ENCODE peak calls at places on chromosomes 5 and 9, in eight cellular contexts. L is caudate nucleus; U is SJSA1; A is stimulated activated CD8-positive, alpha-beta memory T cell treated with anti-CD3 and anti-CD28 coated beads, Interleukin-2, amount 100 ng/mL, for 48 hours; W is activated CD4-positive, alpha-beta T cell treated with anti-CD3 and anti-CD28 coated beads, Interleukin-2, amount 10 ng/mL, durations not matched to agents 7 days and 5 days; Z is left cardiac atrium; B is neural crest cell; X is neuronal stem cell. Q is an unnamed sample.
A peak's percentile ranks its signal among the peaks of the same experiment; 100 is the strongest.

GRCh38 chr9:3043369-3043768 is 199.5 kb upstream of the PUM3 start:
- DNase-seq in X (no peak), A (no peak), L (no peak), U (peak; percentile 51), B (no peak), W (no peak), Z (no peak), Q (no peak)

GRCh38 chr9:104984121-104984520 is 56.2 kb upstream of the ABCA1 start:
- DNase-seq in U (no peak), B (no peak), X (no peak), L (no peak), A (no peak), Z (no peak), W (no peak), Q (no peak)

GRCh38 chr5:143662020-143662419 is 149.9 kb upstream of the HMHB1 start:
- DNase-seq in L (no peak), B (no peak), Z (no peak), A (no peak), W (no peak), U (no peak), X (no peak), Q (no peak)

GRCh38 chr5:73519531-73520283 is 21.5 kb downstream of the BTF3 start:
- DNase-seq in Z (peak; percentile 44), X (peak; percentile 76), U (peak; percentile 69), L (peak; percentile 28), B (peak; percentile 63), A (peak; percentile 29), W (peak; percentile 81), Q (peak; percentile 81)

GRCh38 chr5:43203373-43203772 is 11.3 kb downstream of the NIM1K start:
- DNase-seq in U (no peak), W (no peak), B (no peak), L (no peak), Z (no peak), A (no peak), X (no peak), Q (no peak)

GRCh38 chr9:12681620-12682019 is 11.6 kb upstream of the TYRP1 start:
- DNase-seq in Z (no peak), B (no peak), X (no peak), L (no peak), U (no peak), A (no peak), W (no peak), Q (no peak)

GRCh38 chr9:137277329-137278041 is at the start of gene TOR4A:
- DNase-seq in X (no peak), W (peak; percentile 42), B (no peak), U (peak; percentile 58), L (no peak), Z (peak; percentile 94), A (no peak), Q (peak; percentile 66)

GRCh38 chr5:3599283-3600105 is 3.9 kb downstream of the IRX1 start:
- DNase-seq in X (no peak), L (no peak), W (no peak), U (no peak), A (no peak), Z (no peak), B (no peak), Q (no peak)

GRCh38 chr5:152271420-152271819 is 133.7 kb downstream of the NMUR2 start:
- DNase-seq in X (peak; percentile 12), B (no peak), L (no peak), U (peak; percentile 14), W (no peak), Z (no peak), A (no peak), Q (no peak)

GRCh38 chr5:9617191-9617590 is 13.0 kb downstream of the TAS2R1 start:
- DNase-seq in L (no peak), X (no peak), U (no peak), A (no peak), B (no peak), W (no peak), Z (no peak), Q (no peak)

GRCh38 chr5:143550985-143551630 is 147.6 kb upstream of the NR3C1 start:
- DNase-seq in W (no peak), B (no peak), A (no peak), Z (no peak), X (no peak), U (no peak), L (no peak), Q (no peak)

GRCh38 chr5:27217977-27218376 is 179.6 kb upstream of the CDH9 start:
- DNase-seq in U (no peak), W (no peak), A (no peak), Z (no peak), L (no peak), X (no peak), B (no peak), Q (no peak)

GRCh38 chr9:79129865-79130480 is 441.8 kb upstream of the TLE4 start:
- DNase-seq in L (peak; percentile 10), Z (peak; percentile 26), A (no peak), W (peak; percentile 11), U (peak; percentile 57), B (peak; percentile 70), X (peak; percentile 27), Q (peak; percentile 49)

GRCh38 chr5:55994998-55995914 is 493 bp upstream of the IL6ST start:
- DNase-seq in U (peak; percentile 97), X (peak; percentile 97), W (peak; percentile 96), B (peak; percentile 94), L (peak; percentile 97), Z (peak; percentile 99), A (peak; percentile 99), Q (peak; percentile 97)

GRCh38 chr9:132348676-132349075 is 6.1 kb downstream of the SETX start:
- DNase-seq in L (no peak), U (no peak), B (no peak), Z (no peak), W (no peak), X (no peak), A (no peak), Q (no peak)

GRCh38 chr5:107743357-107744000 is 72.7 kb upstream of the EFNA5 start:
- DNase-seq in A (no peak), B (no peak), W (no peak), X (no peak), U (peak; percentile 8), L (no peak), Z (no peak), Q (no peak)

GRCh38 chr9:121652037-121652837 is 803 bp downstream of the DAB2IP start:
- DNase-seq in B (no peak), W (no peak), A (no peak), Z (peak; percentile 76), L (no peak), U (no peak), X (no peak), Q (no peak)

GRCh38 chr9:134275379-134275778 is 50.9 kb upstream of the RXRA start:
- DNase-seq in Z (no peak), U (no peak), L (no peak), B (no peak), A (no peak), W (no peak), X (no peak), Q (no peak)

GRCh38 chr9:108272350-108272899 is 583.4 kb downstream of the ACTL7B start:
- DNase-seq in U (peak; percentile 37), L (peak; percentile 15), Z (peak; percentile 59), W (no peak), A (no peak), X (no peak), B (no peak), Q (no peak)

GRCh38 chr9:98253563-98253962 is 1.9 kb downstream of the TBC1D2 start:
- DNase-seq in W (no peak), X (no peak), Z (no peak), U (no peak), A (no peak), L (no peak), B (no peak), Q (no peak)

GRCh38 chr5:77145666-77146065 is 58.6 kb upstream of the ZBED3 start:
- DNase-seq in A (no peak), W (no peak), B (no peak), X (no peak), U (no peak), L (no peak), Z (no peak), Q (no peak)

GRCh38 chr5:159022178-159022556 is 77.5 kb downstream of the EBF1 start:
- DNase-seq in L (no peak), Z (peak; percentile 65), B (peak; percentile 25), A (no peak), X (no peak), U (no peak), W (no peak), Q (no peak)

GRCh38 chr9:29212590-29213373 is 1639.5 kb upstream of the C9orf72 start:
- DNase-seq in Z (no peak), U (no peak), L (no peak), X (peak; percentile 24), W (no peak), A (no peak), B (peak; percentile 29), Q (no peak)

GRCh38 chr5:108905818-108906217 is 158.1 kb downstream of the FER start:
- DNase-seq in W (no peak), B (no peak), Z (no peak), X (no peak), A (no peak), U (no peak), L (no peak), Q (no peak)

GRCh38 chr9:127803507-127804352 is 1.0 kb downstream of the FPGS start:
- DNase-seq in W (no peak), A (no peak), L (no peak), X (no peak), Z (no peak), U (peak; percentile 43), B (no peak), Q (peak; percentile 35)

GRCh38 chr9:94576131-94576530 is 17.5 kb downstream of the FBP2 start:
- DNase-seq in B (no peak), X (no peak), A (no peak), W (no peak), U (no peak), L (no peak), Z (no peak), Q (no peak)

GRCh38 chr9:107750741-107751521 is 261.4 kb upstream of the KLF4 start:
- DNase-seq in A (no peak), U (peak; percentile 88), X (no peak), W (no peak), L (no peak), B (no peak), Z (peak; percentile 91), Q (no peak)

GRCh38 chr9:131254107-131254491 is 22.2 kb downstream of the FAM78A start:
- DNase-seq in U (no peak), A (no peak), W (no peak), Z (peak; percentile 65), L (no peak), X (no peak), B (no peak), Q (no peak)

GRCh38 chr9:92807757-92808725 is 43.4 kb upstream of the BICD2 start:
- DNase-seq in Z (no peak), A (no peak), L (no peak), U (peak; percentile 9), B (no peak), X (no peak), W (peak; percentile 31), Q (peak; percentile 46)

GRCh38 chr9:78958887-78959286 is 612.9 kb upstream of the TLE4 start:
- DNase-seq in U (no peak), A (no peak), B (no peak), W (no peak), Z (no peak), L (no peak), X (no peak), Q (no peak)

GRCh38 chr9:111036068-111036789 is 2.0 kb downstream of the LPAR1 start:
- DNase-seq in B (peak; percentile 30), L (peak; percentile 74), Z (peak; percentile 70), W (no peak), X (peak; percentile 26), U (no peak), A (no peak), Q (no peak)

GRCh38 chr9:84917366-84918063 is 248.0 kb downstream of the NTRK2 start:
- DNase-seq in A (no peak), X (no peak), W (no peak), U (no peak), Z (peak; percentile 28), L (peak; percentile 33), B (no peak), Q (no peak)

GRCh38 chr5:137997726-137998213 is 35.1 kb downstream of the FAM13B start:
- DNase-seq in W (no peak), U (no peak), L (no peak), A (no peak), Z (no peak), B (no peak), X (no peak), Q (no peak)

Q was measured in activated naive CD4-positive, alpha-beta T cell treated with anti-CD3 and anti-CD28 coated beads, Interleukin-2, amount 10 ng/mL, durations not matched to agents 7 days and 5 days.